ENCODE peak calls at places on chromosomes 13 and 19, in seven cellular contexts. M, X, W, B, F, E and G are unnamed samples.
A peak's percentile ranks its signal among the peaks of the same experiment; 100 is the strongest.

GRCh38 chr13:98039964-98040363 is 86.5 kb downstream of the IPO5 start:
- DNase-seq in F (no peak), B (no peak), M (no peak), E (no peak), W (no peak), X (no peak), G (no peak)

GRCh38 chr19:20413705-20414104 is 151.9 kb downstream of the ZNF737 start:
- DNase-seq in E (no peak), F (no peak), W (no peak), B (no peak), X (no peak), M (no peak), G (no peak)

GRCh38 chr13:31485651-31486051 is 253.7 kb upstream of the RXFP2 start:
- DNase-seq in M (no peak), F (no peak), X (no peak), E (no peak), W (no peak), B (peak; percentile 53), G (no peak)

GRCh38 chr13:76350399-76350798 is 535.8 kb downstream of the KCTD12 start:
- DNase-seq in F (no peak), W (no peak), X (no peak), M (no peak), E (no peak), B (no peak), G (no peak)

GRCh38 chr13:26017196-26017921 is 34.5 kb downstream of the SHISA2 start:
- DNase-seq in X (no peak), F (no peak), B (no peak), W (no peak), M (no peak), E (no peak), G (no peak)

GRCh38 chr13:48656621-48657020 is 2.9 kb downstream of the CYSLTR2 start:
- DNase-seq in B (no peak), W (no peak), E (no peak), X (no peak), M (no peak), F (no peak), G (no peak)

GRCh38 chr19:36152061-36152885 is at the start of gene COX7A1:
- DNase-seq in W (no peak), M (no peak), F (no peak), X (no peak), B (no peak), E (no peak), G (no peak)

GRCh38 chr13:75493156-75493555 is 11.2 kb upstream of the TBC1D4 start:
- DNase-seq in X (no peak), E (no peak), M (no peak), B (no peak), F (no peak), W (no peak), G (no peak)

GRCh38 chr13:26280295-26280694 is 26.4 kb downstream of the CDK8 start:
- DNase-seq in E (no peak), F (no peak), W (no peak), B (peak; percentile 43), X (no peak), M (no peak), G (no peak)

GRCh38 chr19:49712397-49712859 is 21.5 kb downstream of the CPT1C start:
- DNase-seq in F (peak; percentile 68), B (no peak), X (no peak), W (no peak), M (no peak), E (no peak), G (peak; percentile 96)

GRCh38 chr19:42370667-42371066 is 19.4 kb downstream of the CNFN start:
- DNase-seq in B (no peak), M (no peak), W (no peak), F (no peak), X (no peak), E (no peak), G (no peak)

GRCh38 chr13:61110804-61111203 is 304.8 kb downstream of the PCDH20 start:
- DNase-seq in E (no peak), F (no peak), W (no peak), M (no peak), B (no peak), X (no peak), G (no peak)

GRCh38 chr19:3863648-3864047 is 5.2 kb downstream of the ZFR2 start:
- DNase-seq in B (no peak), E (no peak), F (no peak), X (no peak), M (no peak), W (no peak), G (no peak)

GRCh38 chr13:110984392-110984791 is 69.5 kb upstream of the ANKRD10 start:
- DNase-seq in B (no peak), M (no peak), F (no peak), X (no peak), W (no peak), E (no peak), G (no peak)

GRCh38 chr19:47176627-47177090 is 46.0 kb downstream of the SAE1 start:
- DNase-seq in F (no peak), W (no peak), E (peak; percentile 33), B (peak; percentile 84), M (no peak), X (peak; percentile 30), G (no peak)

GRCh38 chr19:36086326-36086725 is 24.6 kb upstream of the OVOL3 start:
- DNase-seq in F (no peak), W (no peak), E (no peak), X (no peak), B (no peak), M (no peak), G (no peak)

GRCh38 chr19:55196803-55197202 is 12.5 kb downstream of the PTPRH start:
- DNase-seq in B (no peak), M (no peak), E (no peak), F (no peak), W (no peak), X (no peak), G (no peak)

GRCh38 chr13:28347456-28348371 is 147.2 kb downstream of the FLT1 start:
- DNase-seq in F (no peak), M (no peak), X (no peak), E (no peak), W (no peak), B (no peak), G (peak; percentile 32)

GRCh38 chr19:2458054-2458453 is 1.3 kb upstream of the LMNB2 start:
- DNase-seq in W (no peak), F (no peak), B (no peak), M (no peak), E (no peak), X (no peak), G (no peak)

GRCh38 chr13:90428522-90429210 is 918.8 kb upstream of the MIR17HG start:
- DNase-seq in B (no peak), W (no peak), E (no peak), X (no peak), F (no peak), M (no peak), G (no peak)

GRCh38 chr19:15287496-15287895 is 44.8 kb downstream of the BRD4 start:
- DNase-seq in M (no peak), B (no peak), F (no peak), X (no peak), E (no peak), W (no peak), G (no peak)

GRCh38 chr19:48910803-48911202 is 10.7 kb downstream of the NUCB1 start:
- DNase-seq in E (no peak), F (no peak), W (no peak), M (no peak), X (no peak), B (no peak), G (peak; percentile 5)

GRCh38 chr13:78608705-78609463 is 5.5 kb upstream of the POU4F1 start:
- DNase-seq in F (no peak), X (no peak), B (no peak), M (no peak), E (no peak), W (no peak), G (no peak)

GRCh38 chr13:111335263-111335662 is 14.8 kb downstream of the TEX29 start:
- DNase-seq in M (no peak), F (no peak), B (no peak), W (no peak), X (no peak), E (no peak), G (no peak)

GRCh38 chr13:46743191-46743590 is 53.8 kb downstream of the ESD start:
- DNase-seq in X (no peak), M (no peak), B (no peak), F (no peak), W (no peak), E (no peak), G (no peak)